ENCODE peak calls at places on chromosomes 6 and 20, in nine cellular contexts. X is omental fat pad; D is NCI-H1092; M is stimulated activated CD4-positive, alpha-beta T cell treated with anti-CD3 and anti-CD28 coated beads, Interleukin-12 subunit alpha, Interleukin-12 subunit beta, amount 100 ng/mL, for 48 hours; U is left cardiac atrium; Y is G401; H is globus pallidus; S is NCI-H1417; G is stimulated activated naive CD4-positive, alpha-beta T cell. J is an unnamed sample.

GRCh38 chr6:158213925-158214674 is 46.0 kb downstream of the GTF2H5 start:
- DNase-seq in X (no peak), D (peak; percentile 64), M (peak; percentile 60), U (peak; percentile 63), Y (peak; percentile 84), H (peak; percentile 79), S (peak; percentile 68), G (peak; percentile 13), J (no peak)

GRCh38 chr6:41642960-41643898 is 5.0 kb downstream of the MDFI start:
- DNase-seq in X (no peak), D (no peak), M (no peak), U (no peak), Y (no peak), H (no peak), S (no peak), G (no peak), J (no peak)

GRCh38 chr20:6504826-6505225 is 262.7 kb upstream of the BMP2 start:
- DNase-seq in X (no peak), D (no peak), M (no peak), U (no peak), Y (no peak), H (no peak), S (no peak), G (no peak), J (no peak)

GRCh38 chr6:25142506-25142905 is 136.7 kb upstream of the CARMIL1 start:
- DNase-seq in X (no peak), D (no peak), M (no peak), U (no peak), Y (no peak), H (no peak), S (no peak), G (no peak), J (no peak)

GRCh38 chr6:122407712-122408111 is 8.3 kb downstream of the HSF2 start:
- DNase-seq in X (no peak), D (no peak), M (no peak), U (no peak), Y (no peak), H (no peak), S (no peak), G (no peak), J (no peak)

GRCh38 chr6:10963113-10963512 is 76.3 kb downstream of the SYCP2L start:
- DNase-seq in X (no peak), D (no peak), M (no peak), U (no peak), Y (no peak), H (no peak), S (no peak), G (no peak), J (no peak)

GRCh38 chr20:24914388-24915241 is 34.5 kb upstream of the CST7 start:
- DNase-seq in X (no peak), D (no peak), M (no peak), U (no peak), Y (no peak), H (no peak), S (no peak), G (no peak), J (no peak)

GRCh38 chr6:160949531-160949930 is 42.0 kb upstream of the MAP3K4 start:
- DNase-seq in X (no peak), D (no peak), M (no peak), U (no peak), Y (no peak), H (no peak), S (no peak), G (no peak), J (no peak)

GRCh38 chr6:163724196-163724595 is 309.7 kb downstream of the QKI start:
- DNase-seq in X (no peak), D (no peak), M (no peak), U (no peak), Y (no peak), H (no peak), S (no peak), G (no peak), J (no peak)

GRCh38 chr6:16505711-16506362 is 255.4 kb downstream of the ATXN1 start:
- DNase-seq in X (no peak), D (no peak), M (no peak), U (no peak), Y (peak; percentile 79), H (no peak), S (no peak), G (no peak), J (no peak)

GRCh38 chr6:140285471-140285870 is 911.0 kb upstream of the CITED2 start:
- DNase-seq in X (no peak), D (no peak), M (no peak), U (no peak), Y (no peak), H (no peak), S (no peak), G (no peak), J (no peak)

GRCh38 chr6:88304515-88304914 is 138.4 kb upstream of the CNR1 start:
- DNase-seq in X (no peak), D (no peak), M (no peak), U (no peak), Y (no peak), H (no peak), S (no peak), G (no peak), J (no peak)

GRCh38 chr6:98669371-98669770 is 165.0 kb upstream of the POU3F2 start:
- DNase-seq in X (no peak), D (no peak), M (no peak), U (no peak), Y (no peak), H (peak; percentile 35), S (no peak), G (no peak), J (no peak)

J was measured in central memory CD8-positive, alpha-beta T cell.